ENCODE peak calls at places on chromosomes 3 and 15, in ten cellular contexts. One of them, this sample, is unnamed.

GRCh38 chr3:112579697-112580096 is 17.9 kb downstream of the SLC35A5 start:
- DNase-seq in uterus: no peak
- DNase-seq in right lobe of liver: no peak
- DNase-seq in IMR-90: peak; percentile 20
- DNase-seq in body of pancreas: no peak
- DNase-seq in prostate gland: no peak
- DNase-seq in adrenal gland: no peak
- DNase-seq in tibial nerve: no peak
- DNase-seq in spleen: no peak
- DNase-seq in transverse colon: no peak
- DNase-seq in this sample: no peak

GRCh38 chr3:195895900-195896360 is 12.4 kb downstream of the TNK2 start:
- DNase-seq in transverse colon: peak; percentile 76
- DNase-seq in IMR-90: no peak
- DNase-seq in adrenal gland: peak; percentile 66
- DNase-seq in uterus: no peak
- DNase-seq in right lobe of liver: peak; percentile 66
- DNase-seq in tibial nerve: peak; percentile 33
- DNase-seq in prostate gland: no peak
- DNase-seq in body of pancreas: peak; percentile 69
- DNase-seq in spleen: peak; percentile 96
- DNase-seq in this sample: peak; percentile 85

GRCh38 chr15:68277131-68277604 is 377 bp upstream of the FEM1B start:
- DNase-seq in adrenal gland: no peak
- DNase-seq in tibial nerve: no peak
- DNase-seq in transverse colon: peak; percentile 46
- DNase-seq in prostate gland: no peak
- DNase-seq in right lobe of liver: no peak
- DNase-seq in body of pancreas: peak; percentile 31
- DNase-seq in IMR-90: peak; percentile 48
- DNase-seq in spleen: no peak
- DNase-seq in uterus: no peak
- DNase-seq in this sample: peak; percentile 65

GRCh38 chr3:43243590-43244587 is 42.5 kb upstream of the SNRK start:
- DNase-seq in prostate gland: no peak
- DNase-seq in right lobe of liver: no peak
- DNase-seq in spleen: no peak
- DNase-seq in adrenal gland: no peak
- DNase-seq in uterus: no peak
- DNase-seq in tibial nerve: no peak
- DNase-seq in body of pancreas: no peak
- DNase-seq in IMR-90: no peak
- DNase-seq in transverse colon: no peak
- DNase-seq in this sample: no peak

GRCh38 chr3:148880681-148881080 is 15.6 kb downstream of the CPA3 start:
- DNase-seq in uterus: no peak
- DNase-seq in adrenal gland: no peak
- DNase-seq in transverse colon: no peak
- DNase-seq in right lobe of liver: no peak
- DNase-seq in spleen: no peak
- DNase-seq in body of pancreas: peak; percentile 54
- DNase-seq in tibial nerve: no peak
- DNase-seq in prostate gland: no peak
- DNase-seq in IMR-90: no peak
- DNase-seq in this sample: no peak

GRCh38 chr15:83747050-83747717 is 93.3 kb downstream of the ADAMTSL3 start:
- DNase-seq in body of pancreas: peak; percentile 41
- DNase-seq in uterus: peak; percentile 68
- DNase-seq in right lobe of liver: no peak
- DNase-seq in IMR-90: peak; percentile 10
- DNase-seq in transverse colon: no peak
- DNase-seq in spleen: no peak
- DNase-seq in tibial nerve: peak; percentile 61
- DNase-seq in adrenal gland: no peak
- DNase-seq in prostate gland: peak; percentile 12
- DNase-seq in this sample: no peak

GRCh38 chr3:153442386-153442785 is 280.4 kb downstream of the RAP2B start:
- DNase-seq in right lobe of liver: no peak
- DNase-seq in IMR-90: no peak
- DNase-seq in adrenal gland: no peak
- DNase-seq in uterus: no peak
- DNase-seq in prostate gland: no peak
- DNase-seq in transverse colon: no peak
- DNase-seq in body of pancreas: no peak
- DNase-seq in tibial nerve: no peak
- DNase-seq in spleen: no peak
- DNase-seq in this sample: no peak

GRCh38 chr3:70753572-70753971 is 441.1 kb upstream of the MDFIC2 start:
- DNase-seq in body of pancreas: no peak
- DNase-seq in right lobe of liver: no peak
- DNase-seq in IMR-90: no peak
- DNase-seq in uterus: no peak
- DNase-seq in prostate gland: peak; percentile 18
- DNase-seq in transverse colon: no peak
- DNase-seq in adrenal gland: no peak
- DNase-seq in spleen: no peak
- DNase-seq in tibial nerve: no peak
- DNase-seq in this sample: no peak

GRCh38 chr3:170493712-170494182 is 75.1 kb downstream of the CLDN11 start:
- DNase-seq in uterus: peak; percentile 64
- DNase-seq in IMR-90: peak; percentile 82
- DNase-seq in body of pancreas: peak; percentile 10
- DNase-seq in spleen: no peak
- DNase-seq in adrenal gland: no peak
- DNase-seq in tibial nerve: peak; percentile 23
- DNase-seq in right lobe of liver: peak; percentile 59
- DNase-seq in prostate gland: no peak
- DNase-seq in transverse colon: no peak
- DNase-seq in this sample: no peak

GRCh38 chr15:85386261-85386660 is 5.9 kb downstream of the AKAP13 start:
- DNase-seq in IMR-90: no peak
- DNase-seq in body of pancreas: no peak
- DNase-seq in adrenal gland: no peak
- DNase-seq in tibial nerve: no peak
- DNase-seq in transverse colon: no peak
- DNase-seq in prostate gland: no peak
- DNase-seq in uterus: no peak
- DNase-seq in spleen: no peak
- DNase-seq in right lobe of liver: no peak
- DNase-seq in this sample: no peak
- H3K4me1 ChIP-seq in IMR-90: peaks cover 7% of the 10 kb centered on the region
- H3K4me1 ChIP-seq in body of pancreas: peaks cover 25% of the 10 kb centered on the region
- H3K4me1 ChIP-seq in adrenal gland: peaks cover 15% of the 10 kb centered on the region
- H3K4me1 ChIP-seq in tibial nerve: peaks cover 38% of the 10 kb centered on the region
- H3K4me1 ChIP-seq in transverse colon: peaks cover 27% of the 10 kb centered on the region
- H3K4me1 ChIP-seq in prostate gland: no peaks in the 10 kb centered on the region
- H3K4me1 ChIP-seq in uterus: no peaks in the 10 kb centered on the region
- H3K4me1 ChIP-seq in spleen: peaks cover 10% of the 10 kb centered on the region
- H3K4me1 ChIP-seq in right lobe of liver: no peaks in the 10 kb centered on the region
- H3K4me1 ChIP-seq in this sample: peaks cover 14% of the 10 kb centered on the region

DNA sequence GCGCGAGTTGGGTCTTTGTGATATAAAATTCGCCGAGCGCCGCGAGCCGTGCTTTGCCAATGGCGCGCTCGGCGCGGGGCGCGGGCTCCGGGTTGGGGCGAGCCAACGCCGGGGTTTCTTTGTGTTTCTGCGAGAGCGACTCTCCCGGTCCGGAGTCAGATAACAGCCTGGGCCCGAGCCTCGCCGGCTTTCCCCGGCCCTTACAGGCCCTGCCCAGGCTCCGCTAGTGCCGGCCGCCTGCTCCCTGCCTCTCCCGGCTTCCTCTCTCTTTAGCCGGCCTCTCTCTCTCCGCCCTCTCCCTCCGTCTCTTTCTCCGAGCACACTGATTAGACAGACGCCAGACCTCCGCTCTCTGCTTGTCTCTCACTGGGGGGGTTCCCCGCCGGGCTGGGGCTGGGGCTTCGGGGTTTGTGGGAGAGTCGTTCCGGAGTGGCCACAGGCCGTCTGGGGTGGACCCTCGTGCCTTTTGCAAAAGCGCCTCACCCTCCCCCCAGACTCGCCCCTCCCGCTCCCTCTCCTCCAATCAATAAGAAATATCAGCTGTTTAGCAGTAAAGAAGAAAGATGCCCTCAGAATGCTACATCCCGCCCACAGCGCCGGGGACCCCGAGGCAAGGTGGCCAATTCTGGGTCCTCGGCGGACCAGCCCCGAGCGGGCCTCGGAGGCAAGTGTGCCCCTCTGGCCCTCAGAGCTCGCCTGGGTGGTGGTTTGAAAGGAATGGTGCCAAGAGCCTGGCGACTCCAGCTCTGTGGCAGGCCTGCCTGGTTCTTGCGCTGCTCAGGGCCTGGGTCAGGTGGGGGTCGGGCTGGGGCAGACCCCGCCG is 2.9 kb downstream of the NR2F2 start:
- DNase-seq in uterus: no peak
- DNase-seq in spleen: no peak
- DNase-seq in transverse colon: peak; percentile 20
- DNase-seq in tibial nerve: peak; percentile 26
- DNase-seq in IMR-90: no peak
- DNase-seq in body of pancreas: peak; percentile 55
- DNase-seq in prostate gland: no peak
- DNase-seq in right lobe of liver: peak; percentile 53
- DNase-seq in adrenal gland: peak; percentile 47
- DNase-seq in this sample: no peak
- H3K4me3 ChIP-seq in uterus: peak overlapping the region; percentile 84
- H3K4me3 ChIP-seq in spleen: peak overlapping the region; percentile 30
- H3K4me3 ChIP-seq in transverse colon: peak overlapping the region; percentile 70
- H3K4me3 ChIP-seq in tibial nerve: peak overlapping the region; percentile 75
- H3K4me3 ChIP-seq in IMR-90: peak overlapping the region; percentile 84
- H3K4me3 ChIP-seq in body of pancreas: peak overlapping the region; percentile 62
- H3K4me3 ChIP-seq in prostate gland: peak overlapping the region; percentile 73
- H3K4me3 ChIP-seq in right lobe of liver: peak overlapping the region; percentile 71
- H3K4me3 ChIP-seq in adrenal gland: peak overlapping the region; percentile 82
- H3K4me3 ChIP-seq in this sample: peak overlapping the region; percentile 54

GRCh38 chr3:169150874-169151273 is 512.6 kb downstream of the MECOM start:
- DNase-seq in right lobe of liver: no peak
- DNase-seq in uterus: no peak
- DNase-seq in prostate gland: no peak
- DNase-seq in tibial nerve: no peak
- DNase-seq in transverse colon: no peak
- DNase-seq in IMR-90: peak; percentile 3
- DNase-seq in spleen: no peak
- DNase-seq in adrenal gland: no peak
- DNase-seq in body of pancreas: no peak
- DNase-seq in this sample: no peak

GRCh38 chr3:169150343-169150742 is 513.2 kb downstream of the MECOM start:
- DNase-seq in right lobe of liver: no peak
- DNase-seq in adrenal gland: no peak
- DNase-seq in spleen: no peak
- DNase-seq in uterus: no peak
- DNase-seq in transverse colon: no peak
- DNase-seq in body of pancreas: no peak
- DNase-seq in tibial nerve: no peak
- DNase-seq in prostate gland: no peak
- DNase-seq in IMR-90: peak; percentile 3
- DNase-seq in this sample: no peak

GRCh38 chr3:169147246-169148008 is 516.1 kb downstream of the MECOM start:
- DNase-seq in right lobe of liver: peak; percentile 47
- DNase-seq in IMR-90: peak; percentile 61
- DNase-seq in spleen: peak; percentile 74
- DNase-seq in adrenal gland: no peak
- DNase-seq in prostate gland: peak; percentile 53
- DNase-seq in tibial nerve: no peak
- DNase-seq in uterus: peak; percentile 20
- DNase-seq in transverse colon: peak; percentile 60
- DNase-seq in body of pancreas: peak; percentile 27
- DNase-seq in this sample: peak; percentile 58

GRCh38 chr3:169148448-169149348 is 514.8 kb downstream of the MECOM start:
- DNase-seq in body of pancreas: peak; percentile 62
- DNase-seq in IMR-90: no peak
- DNase-seq in right lobe of liver: no peak
- DNase-seq in spleen: no peak
- DNase-seq in transverse colon: no peak
- DNase-seq in prostate gland: no peak
- DNase-seq in uterus: peak; percentile 24
- DNase-seq in tibial nerve: no peak
- DNase-seq in adrenal gland: no peak
- DNase-seq in this sample: no peak

DNA sequence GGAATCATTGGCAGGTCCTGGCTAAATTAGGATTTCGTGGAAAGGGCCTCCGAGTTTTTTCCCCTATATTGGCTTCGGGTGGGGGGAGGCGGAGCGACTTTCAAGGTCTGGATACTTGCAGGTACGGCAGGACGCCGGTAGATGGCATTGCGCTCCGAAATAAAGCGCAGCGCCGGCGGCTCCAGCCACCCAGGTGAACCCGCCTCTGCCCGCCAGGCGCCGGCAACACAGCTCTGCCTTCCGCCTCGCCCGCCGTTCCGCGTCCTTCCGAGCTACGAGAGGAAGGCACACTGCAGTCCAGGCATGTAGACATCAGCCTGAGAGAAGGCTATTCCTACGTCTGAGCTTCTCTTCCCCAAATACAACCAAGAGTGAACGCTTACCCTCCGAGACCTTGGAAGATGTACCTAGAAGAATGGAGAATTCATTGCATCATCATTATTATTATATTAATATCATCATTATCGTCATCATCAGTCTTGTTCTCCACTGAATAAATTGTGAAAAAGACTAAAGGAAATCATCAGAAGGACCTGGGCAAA is 514.1 kb downstream of the MECOM start:
- DNase-seq in right lobe of liver: peak; percentile 86
- DNase-seq in body of pancreas: peak; percentile 88
- DNase-seq in uterus: peak; percentile 70
- DNase-seq in prostate gland: peak; percentile 85
- DNase-seq in IMR-90: peak; percentile 80
- DNase-seq in spleen: peak; percentile 94
- DNase-seq in tibial nerve: peak; percentile 51
- DNase-seq in transverse colon: peak; percentile 90
- DNase-seq in adrenal gland: peak; percentile 72
- DNase-seq in this sample: peak; percentile 89
- TF ChIP-seq POLR2A in right lobe of liver: no peak
- TF ChIP-seq POLR2A in body of pancreas: peak; percentile 47
- TF ChIP-seq POLR2A in uterus: peak; percentile 27
- TF ChIP-seq POLR2A in prostate gland: no peak
- TF ChIP-seq POLR2A in IMR-90: no peak
- TF ChIP-seq POLR2A in spleen: no peak
- TF ChIP-seq POLR2A in tibial nerve: no peak
- TF ChIP-seq POLR2A in transverse colon: peak; percentile 36
- TF ChIP-seq POLR2A in adrenal gland: no peak
- TF ChIP-seq POLR2A in this sample: no peak

DNA sequence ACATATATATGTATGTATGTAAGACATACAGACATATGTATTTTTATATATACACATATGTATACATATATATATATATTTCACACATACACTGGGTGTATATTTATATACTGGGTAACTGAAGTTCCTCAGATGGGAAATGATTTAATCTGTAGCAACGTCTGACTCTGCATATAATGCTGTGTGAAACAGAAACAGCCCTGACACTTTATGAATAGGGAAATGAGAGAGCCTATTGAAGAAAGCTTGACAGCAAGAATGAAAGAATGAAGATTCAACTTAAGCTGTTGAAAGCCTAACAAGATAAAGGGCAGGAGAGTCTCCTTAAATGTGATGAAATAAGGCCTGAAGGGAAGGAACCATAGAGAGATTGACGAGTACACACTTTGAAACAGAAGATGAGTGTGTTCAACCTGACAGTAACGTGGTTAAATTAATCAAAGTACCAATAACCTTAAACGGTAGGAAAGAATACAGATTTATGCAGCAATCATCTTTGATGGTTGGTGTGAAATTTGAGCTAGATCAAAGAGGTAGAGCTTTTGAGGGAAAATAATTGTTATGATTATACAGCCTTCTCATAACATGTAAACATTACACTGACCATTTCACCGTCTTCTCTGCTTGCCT is 169.9 kb downstream of the MECOM start:
- DNase-seq in transverse colon: no peak
- DNase-seq in prostate gland: no peak
- DNase-seq in spleen: no peak
- DNase-seq in right lobe of liver: no peak
- DNase-seq in uterus: no peak
- DNase-seq in body of pancreas: no peak
- DNase-seq in IMR-90: no peak
- DNase-seq in tibial nerve: no peak
- DNase-seq in adrenal gland: no peak
- DNase-seq in this sample: no peak
- H3K4me1 ChIP-seq in transverse colon: no peaks in the 10 kb centered on the region
- H3K4me1 ChIP-seq in prostate gland: no peaks in the 10 kb centered on the region
- H3K4me1 ChIP-seq in spleen: no peaks in the 10 kb centered on the region
- H3K4me1 ChIP-seq in right lobe of liver: no peaks in the 10 kb centered on the region
- H3K4me1 ChIP-seq in uterus: no peaks in the 10 kb centered on the region
- H3K4me1 ChIP-seq in body of pancreas: peaks cover 37% of the 10 kb centered on the region
- H3K4me1 ChIP-seq in IMR-90: no peaks in the 10 kb centered on the region
- H3K4me1 ChIP-seq in tibial nerve: no peaks in the 10 kb centered on the region
- H3K4me1 ChIP-seq in adrenal gland: no peaks in the 10 kb centered on the region
- H3K4me1 ChIP-seq in this sample: no peaks in the 10 kb centered on the region